ENCODE peak calls at places on chromosomes 3 and 15, in six cellular contexts. A, D, N, L, G and Y are unnamed samples.

GRCh38 chr15:58357529-58358476 is 74.0 kb upstream of the LIPC start:
- DNase-seq in A (no peak), D (no peak), N (no peak), L (no peak), G (peak; percentile 61), Y (no peak)

GRCh38 chr15:40770147-40770721 is 454 bp downstream of the C15orf62 start:
- DNase-seq in A (no peak), D (no peak), N (no peak), L (peak; percentile 59), G (no peak), Y (no peak)

GRCh38 chr3:103295974-103296570 is 861.3 kb downstream of the ZPLD1 start:
- DNase-seq in A (no peak), D (peak; percentile 1), N (no peak), L (no peak), G (no peak), Y (no peak)

GRCh38 chr3:23055733-23056376 is 147.3 kb upstream of the UBE2E2 start:
- DNase-seq in A (no peak), D (peak; percentile 81), N (no peak), L (no peak), G (no peak), Y (no peak)

GRCh38 chr15:28989239-28989830 is 103.6 kb downstream of the APBA2 start:
- DNase-seq in A (no peak), D (no peak), N (no peak), L (no peak), G (no peak), Y (no peak)

GRCh38 chr3:189003410-189003809 is 168.4 kb upstream of the TPRG1 start:
- DNase-seq in A (no peak), D (no peak), N (no peak), L (no peak), G (no peak), Y (no peak)

GRCh38 chr3:152944671-152945070 is 109.7 kb downstream of the P2RY1 start:
- DNase-seq in A (no peak), D (no peak), N (no peak), L (no peak), G (no peak), Y (no peak)

GRCh38 chr3:133293397-133294107 is 106.3 kb upstream of the BFSP2 start:
- DNase-seq in A (no peak), D (no peak), N (no peak), L (no peak), G (no peak), Y (no peak)

GRCh38 chr15:89514596-89515406 is 18.4 kb upstream of the RHCG start:
- DNase-seq in A (no peak), D (peak; percentile 99), N (no peak), L (no peak), G (no peak), Y (no peak)

GRCh38 chr3:43106293-43106628 is 382 bp upstream of the POMGNT2 start:
- DNase-seq in A (no peak), D (no peak), N (no peak), L (no peak), G (no peak), Y (no peak)

GRCh38 chr3:87706176-87706575 is 352.6 kb downstream of the CGGBP1 start:
- DNase-seq in A (no peak), D (peak; percentile 44), N (no peak), L (no peak), G (no peak), Y (no peak)

GRCh38 chr15:48641416-48641815 is 4.1 kb downstream of the FBN1 start:
- DNase-seq in A (no peak), D (peak; percentile 40), N (no peak), L (no peak), G (no peak), Y (no peak)

GRCh38 chr3:141268791-141269190 is 37.2 kb downstream of the PXYLP1 start:
- DNase-seq in A (no peak), D (no peak), N (no peak), L (no peak), G (no peak), Y (no peak)

GRCh38 chr3:142651711-142652110 is 55.5 kb downstream of the PLS1 start:
- DNase-seq in A (no peak), D (no peak), N (no peak), L (no peak), G (no peak), Y (no peak)

GRCh38 chr3:190807719-190808375 is 54.6 kb downstream of the GMNC start:
- DNase-seq in A (peak; percentile 96), D (peak; percentile 69), N (peak; percentile 97), L (peak; percentile 96), G (no peak), Y (peak; percentile 85)

DNA sequence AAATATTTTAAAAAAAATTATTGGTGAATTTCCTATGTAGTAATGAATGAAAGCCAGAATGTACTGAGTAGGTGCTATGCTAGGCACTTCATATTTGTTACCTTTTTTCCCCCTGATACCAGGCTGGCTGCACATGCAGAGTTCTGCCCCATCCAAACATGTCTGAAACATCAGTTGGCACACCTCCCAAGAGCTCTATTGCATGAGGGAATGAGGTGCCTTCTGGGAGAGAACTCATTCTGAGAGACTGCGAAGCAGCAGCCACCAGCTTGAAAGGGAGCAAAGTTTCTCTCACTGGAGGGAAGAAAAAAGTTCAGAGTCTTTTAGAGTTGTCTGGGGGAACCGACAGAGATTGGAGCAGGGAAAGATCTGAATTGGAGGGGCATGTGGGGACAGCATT is 84.1 kb downstream of the AGBL1 start:
- DNase-seq in A (no peak), D (no peak), N (no peak), L (no peak), G (no peak), Y (no peak)
- H3K4me1 ChIP-seq in A (no peaks in the 10 kb centered on the region), D (no peaks in the 10 kb centered on the region), N (no peaks in the 10 kb centered on the region), L (no peaks in the 10 kb centered on the region), G (no peaks in the 10 kb centered on the region), Y (no peaks in the 10 kb centered on the region)

GRCh38 chr3:52483577-52484495 is 11.3 kb upstream of the STAB1 start:
- DNase-seq in A (no peak), D (peak; percentile 83), N (no peak), L (no peak), G (no peak), Y (no peak)

GRCh38 chr3:52480768-52481715 is 14.1 kb upstream of the STAB1 start:
- DNase-seq in A (no peak), D (no peak), N (no peak), L (no peak), G (peak; percentile 14), Y (no peak)

GRCh38 chr3:52484680-52485461 is 10.3 kb upstream of the STAB1 start:
- DNase-seq in A (no peak), D (no peak), N (no peak), L (no peak), G (no peak), Y (peak; percentile 16)

GRCh38 chr3:52481819-52482521 is 13.2 kb upstream of the STAB1 start:
- DNase-seq in A (peak; percentile 65), D (no peak), N (peak; percentile 30), L (no peak), G (peak; percentile 31), Y (no peak)

GRCh38 chr3:52483081-52483480 is 12.1 kb upstream of the STAB1 start:
- DNase-seq in A (no peak), D (no peak), N (no peak), L (no peak), G (peak; percentile 5), Y (peak; percentile 18)
- H3K4me3 ChIP-seq in A (no peak overlapping the region), D (no peak overlapping the region), N (no peak overlapping the region), L (no peak overlapping the region), G (no peak overlapping the region), Y (no peak overlapping the region)

DNA sequence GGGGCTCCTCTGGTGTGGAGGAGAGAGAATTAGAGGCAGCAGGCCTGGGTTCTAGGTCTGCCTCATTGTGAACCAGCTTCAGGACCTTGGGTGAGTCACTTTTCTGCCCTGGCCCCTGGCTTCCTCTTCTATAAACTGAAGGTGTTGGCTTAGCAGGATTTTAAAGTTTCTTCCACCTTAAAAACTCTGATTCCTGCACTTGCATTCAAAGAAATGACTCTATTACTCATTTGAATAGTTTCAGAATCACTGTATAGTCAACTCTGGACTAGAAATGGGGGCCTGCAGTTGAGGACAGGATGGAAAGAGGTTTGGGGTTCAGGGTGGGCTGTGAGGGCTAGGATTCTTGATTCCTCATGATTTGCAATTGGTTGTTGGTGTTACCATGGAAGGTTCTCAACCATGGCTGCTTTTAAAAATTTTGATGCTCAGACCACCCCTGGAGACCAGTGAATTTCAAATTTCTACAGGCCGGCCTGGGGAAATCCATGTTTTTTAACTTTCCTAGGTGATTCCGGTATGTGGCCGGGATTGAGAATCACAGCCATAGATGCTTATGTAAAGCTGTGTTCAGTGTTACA is 19.9 kb downstream of the SMAD3 start:
- DNase-seq in A (no peak), D (no peak), N (no peak), L (no peak), G (no peak), Y (no peak)
- H3K4me1 ChIP-seq in A (peaks cover 87% of the 10 kb centered on the region), D (peaks cover 51% of the 10 kb centered on the region), N (peaks cover 95% of the 10 kb centered on the region), L (peaks cover 98% of the 10 kb centered on the region), G (peaks cover 70% of the 10 kb centered on the region), Y (peaks cover 98% of the 10 kb centered on the region)

GRCh38 chr3:155714295-155714718 is 30.6 kb downstream of the PLCH1 start:
- DNase-seq in A (no peak), D (no peak), N (peak; percentile 22), L (no peak), G (no peak), Y (no peak)
- H3K4me3 ChIP-seq in A (no peak overlapping the region), D (no peak overlapping the region), N (no peak overlapping the region), L (no peak overlapping the region), G (no peak overlapping the region), Y (no peak overlapping the region)